ENCODE peak calls at places on chromosomes 11 and 22, in six cellular contexts. K, W, V, X, F and Z are unnamed samples.

GRCh38 chr22:42717197-42717967 is 3.3 kb downstream of the A4GALT start:
- DNase-seq in F (peak; percentile 63), X (peak; percentile 56), W (no peak), K (no peak), V (peak; percentile 90), Z (no peak)

GRCh38 chr11:117657801-117658200 is 139.2 kb downstream of the DSCAML1 start:
- DNase-seq in W (no peak), K (no peak), F (no peak), X (no peak), V (no peak), Z (no peak)

GRCh38 chr11:121696177-121696863 is 243.6 kb upstream of the SORL1-AS1 start:
- DNase-seq in K (no peak), F (no peak), W (no peak), X (no peak), V (no peak), Z (no peak)

GRCh38 chr11:19632435-19632834 is 80.2 kb upstream of the NAV2 start:
- DNase-seq in V (no peak), X (peak; percentile 29), K (no peak), W (no peak), F (no peak), Z (no peak)

GRCh38 chr11:18490319-18490718 is 34.7 kb downstream of the LDHAL6A start:
- DNase-seq in F (no peak), K (no peak), X (peak; percentile 16), W (no peak), V (no peak), Z (no peak)

GRCh38 chr11:64245401-64245796 is 1.3 kb downstream of the PPP1R14B start:
- DNase-seq in K (no peak), W (no peak), V (no peak), F (peak; percentile 53), X (no peak), Z (no peak)

GRCh38 chr22:26226538-26227297 is 57.5 kb downstream of the SEZ6L start:
- DNase-seq in W (no peak), K (no peak), V (peak; percentile 29), X (no peak), F (no peak), Z (no peak)

GRCh38 chr11:16861867-16862266 is 123.4 kb downstream of the C11orf58 start:
- DNase-seq in K (no peak), V (no peak), F (no peak), W (no peak), X (no peak), Z (no peak)

GRCh38 chr11:95296621-95297025 is 65.6 kb upstream of the SESN3 start:
- DNase-seq in V (no peak), K (peak; percentile 37), F (peak; percentile 63), W (no peak), X (no peak), Z (peak; percentile 17)

GRCh38 chr11:113550179-113550578 is 75.0 kb upstream of the DRD2 start:
- DNase-seq in F (no peak), K (no peak), W (no peak), X (no peak), V (peak; percentile 37), Z (no peak)

GRCh38 chr11:110184974-110185597 is 91.9 kb downstream of the ZC3H12C start:
- DNase-seq in W (no peak), V (no peak), F (no peak), X (peak; percentile 89), K (no peak), Z (no peak)

GRCh38 chr11:1967641-1968225 is 20.6 kb downstream of the MRPL23 start:
- DNase-seq in W (no peak), K (no peak), X (no peak), V (peak; percentile 2), F (no peak), Z (no peak)

GRCh38 chr11:123473941-123474668 is 44.0 kb downstream of the GRAMD1B start:
- DNase-seq in W (no peak), F (no peak), V (no peak), X (peak; percentile 96), K (no peak), Z (no peak)

GRCh38 chr11:32178692-32179091 is 87.8 kb downstream of the RCN1 start:
- DNase-seq in X (no peak), K (no peak), W (no peak), F (no peak), V (no peak), Z (no peak)

GRCh38 chr11:73186886-73187285 is 31.2 kb upstream of the P2RY2 start:
- DNase-seq in X (no peak), V (no peak), F (no peak), K (no peak), W (no peak), Z (no peak)

GRCh38 chr11:69568809-69569097 is 72.2 kb upstream of the CCND1 start:
- DNase-seq in F (no peak), W (no peak), K (no peak), V (no peak), X (no peak), Z (no peak)

GRCh38 chr22:27258773-27259172 is 542.8 kb downstream of the MN1 start:
- DNase-seq in W (no peak), V (no peak), X (no peak), K (no peak), F (no peak), Z (no peak)

GRCh38 chr22:27259390-27259789 is 542.2 kb downstream of the MN1 start:
- DNase-seq in V (no peak), X (no peak), W (no peak), F (no peak), K (no peak), Z (no peak)

GRCh38 chr22:27255580-27255979 is 546.0 kb downstream of the MN1 start:
- DNase-seq in V (no peak), F (no peak), X (no peak), W (no peak), K (no peak), Z (no peak)

GRCh38 chr22:27260087-27260730 is 541.3 kb downstream of the MN1 start:
- DNase-seq in F (no peak), X (no peak), W (no peak), K (no peak), V (no peak), Z (no peak)

DNA sequence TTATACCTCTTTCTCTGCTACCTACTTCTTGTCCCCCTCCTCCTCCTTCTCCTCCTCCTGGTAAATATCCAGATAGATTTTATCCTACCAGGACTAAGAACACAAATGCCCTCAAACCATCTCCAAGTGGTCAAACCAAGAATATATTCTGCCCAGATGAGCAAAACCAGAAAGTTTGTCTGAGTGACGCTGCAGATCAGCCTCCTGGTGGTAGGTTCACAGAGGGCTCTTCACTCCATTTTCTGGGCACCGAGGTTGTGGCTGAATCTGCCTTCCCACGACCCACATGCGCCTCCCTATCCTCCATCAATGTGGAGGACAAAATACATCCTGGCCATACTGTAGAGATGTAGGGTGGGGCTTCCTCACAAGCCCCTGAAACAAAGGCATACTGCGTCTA is 543.6 kb downstream of the MN1 start:
- DNase-seq in W (no peak), X (no peak), K (no peak), V (no peak), F (no peak), Z (no peak)
- TF ChIP-seq CTCF in W (no peak), X (no peak), K (no peak), V (peak; percentile 60), F (no peak), Z (no peak)

GRCh38 chr22:17233348-17234043 is 14.3 kb upstream of the ADA2 start:
- DNase-seq in X (no peak), F (no peak), K (no peak), W (no peak), V (peak; percentile 67), Z (no peak)

GRCh38 chr22:17235861-17236260 is 16.6 kb upstream of the ADA2 start:
- DNase-seq in V (no peak), W (no peak), X (no peak), F (no peak), K (no peak), Z (no peak)

GRCh38 chr22:17235149-17235655 is 16.0 kb upstream of the ADA2 start:
- DNase-seq in F (no peak), V (peak; percentile 84), W (no peak), X (no peak), K (no peak), Z (no peak)

GRCh38 chr22:17232406-17232805 is 13.2 kb upstream of the ADA2 start:
- DNase-seq in F (no peak), X (no peak), W (no peak), K (no peak), V (peak; percentile 63), Z (no peak)

DNA sequence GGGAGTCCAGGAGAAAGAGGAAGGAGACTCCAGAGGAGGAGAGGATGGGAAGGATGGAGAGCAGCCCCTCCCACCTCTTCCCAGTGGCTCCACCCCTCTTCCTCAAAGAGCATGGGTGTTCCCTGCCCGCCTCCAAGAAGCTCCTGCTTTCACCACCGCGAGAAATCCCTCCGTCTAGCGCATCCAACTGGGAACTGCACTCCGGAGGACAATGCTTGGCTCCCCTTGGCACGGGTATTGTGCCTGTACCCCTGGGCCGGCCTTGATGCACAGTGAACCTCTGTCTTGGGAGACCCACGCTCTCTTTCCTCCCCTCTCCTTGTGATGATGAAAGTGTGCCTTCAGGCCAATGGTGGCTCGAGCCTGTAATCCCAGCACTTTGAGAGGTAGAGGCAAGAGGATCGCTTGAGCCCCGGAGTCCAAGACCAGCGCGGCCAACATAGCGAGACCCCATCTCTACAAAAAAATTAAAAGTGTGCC is 14.9 kb upstream of the ADA2 start:
- DNase-seq in K (no peak), X (peak; percentile 19), V (peak; percentile 97), F (no peak), W (no peak), Z (no peak)
- TF ChIP-seq CTCF in K (no peak), X (no peak), V (peak; percentile 78), F (no peak), W (no peak), Z (no peak)

DNA sequence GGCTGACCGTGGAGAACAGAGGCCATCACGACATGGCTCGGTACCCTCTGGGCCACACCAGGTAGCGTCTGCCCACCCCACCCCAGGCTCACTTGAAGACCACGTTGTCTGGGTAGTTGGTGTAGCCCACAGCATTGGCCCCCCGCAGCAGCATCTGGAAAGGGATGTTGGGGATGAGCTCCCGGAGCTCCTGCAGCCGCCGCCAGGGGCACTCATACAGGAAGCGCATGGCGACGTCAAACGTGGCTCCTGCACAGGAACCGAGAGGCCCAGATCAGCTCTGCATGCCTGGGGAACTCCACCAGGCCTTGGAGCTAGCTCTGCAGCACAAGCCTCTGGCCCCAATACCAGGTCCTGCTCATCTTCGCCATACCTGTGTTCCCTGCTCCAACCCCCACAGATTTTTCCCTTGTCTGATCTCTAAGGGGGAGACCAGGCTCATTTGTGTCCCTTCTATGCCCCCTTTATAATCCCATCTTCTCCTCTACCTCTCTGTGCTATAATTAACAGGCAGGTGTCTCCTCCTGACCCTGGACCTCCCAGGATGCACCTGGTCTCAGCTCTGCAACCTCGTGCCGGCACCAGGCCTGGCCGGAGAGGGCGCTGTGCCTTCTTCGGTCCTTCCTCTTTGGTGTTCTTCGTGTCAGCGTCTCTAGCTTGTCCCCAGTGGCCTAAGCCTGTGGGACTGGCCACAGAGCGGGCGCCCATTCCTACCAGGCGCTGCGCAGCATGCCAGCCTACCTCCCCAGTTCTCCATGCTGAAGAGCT is 5.0 kb upstream of the LRFN4 start:
- DNase-seq in K (no peak), X (no peak), F (peak; percentile 48), W (no peak), V (peak; percentile 88), Z (no peak)
- TF ChIP-seq CTCF in K (peak; percentile 20), X (peak; percentile 5), F (peak; percentile 51), W (no peak), V (peak; percentile 78), Z (peak; percentile 65)

DNA sequence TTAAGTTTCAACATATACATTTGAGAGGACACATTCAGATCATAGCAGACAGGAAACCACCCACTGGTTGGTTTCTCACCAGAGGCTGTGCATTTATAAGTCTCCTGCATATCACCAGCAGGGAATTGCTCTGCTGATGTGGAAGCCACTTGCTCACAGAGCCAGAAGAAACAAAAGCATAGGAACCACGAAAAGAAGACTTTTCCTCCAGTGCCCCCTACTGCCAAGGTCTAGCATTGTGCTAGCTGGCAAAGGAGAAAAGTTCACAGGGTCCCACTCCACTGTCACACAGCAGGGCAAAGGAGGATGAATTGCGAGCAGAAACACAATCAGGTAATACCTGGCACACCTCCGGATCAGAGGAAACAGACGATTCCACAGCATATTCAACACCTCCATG is 28.9 kb upstream of the ISX start:
- DNase-seq in W (no peak), F (peak; percentile 51), K (no peak), X (no peak), V (peak; percentile 83), Z (peak; percentile 25)
- TF ChIP-seq CTCF in W (no peak), F (peak; percentile 44), K (peak; percentile 32), X (no peak), V (peak; percentile 80), Z (peak; percentile 43)